ENCODE peak calls at places on chromosomes 6 and 20, in four cellular contexts. D, J, G and B are unnamed samples.

GRCh38 chr6:63804381-63804956 is 168.9 kb downstream of the PHF3 start:
- DNase-seq in D (no peak), J (no peak), G (no peak), B (peak)

GRCh38 chr6:36833182-36833789 is 6.0 kb downstream of the CPNE5 start:
- DNase-seq in D (no peak), J (no peak), G (no peak), B (no peak)

GRCh38 chr20:59808729-59809381 is 124.6 kb downstream of the SYCP2 start:
- DNase-seq in D (peak), J (no peak), G (no peak), B (peak)

GRCh38 chr6:30682181-30683117 is 4.0 kb downstream of the PPP1R18 start:
- DNase-seq in D (no peak), J (peak), G (peak), B (peak)

GRCh38 chr6:96814581-96814980 is 22.7 kb downstream of the GPR63 start:
- DNase-seq in D (no peak), J (no peak), G (no peak), B (no peak)

GRCh38 chr20:46507760-46508407 is 5.5 kb downstream of the ZNF334 start:
- DNase-seq in D (no peak), J (no peak), G (no peak), B (no peak)

GRCh38 chr6:67393356-67393755 is 1241.7 kb upstream of the ADGRB3 start:
- DNase-seq in D (no peak), J (no peak), G (no peak), B (no peak)

GRCh38 chr6:72950114-72950860 is 275.0 kb downstream of the KHDC1L start:
- DNase-seq in D (no peak), J (no peak), G (peak), B (no peak)

GRCh38 chr6:622462-622861 is 34.4 kb downstream of the HUS1B start:
- DNase-seq in D (no peak), J (no peak), G (no peak), B (no peak)

GRCh38 chr6:35363293-35363750 is 21.0 kb downstream of the PPARD start:
- DNase-seq in D (no peak), J (peak), G (no peak), B (peak)

GRCh38 chr6:88481519-88481918 is 315.4 kb upstream of the CNR1 start:
- DNase-seq in D (no peak), J (no peak), G (no peak), B (no peak)

GRCh38 chr6:74420221-74420620 is 724.2 kb downstream of the CD109 start:
- DNase-seq in D (no peak), J (no peak), G (peak), B (no peak)

GRCh38 chr6:139940741-139941712 is 566.6 kb upstream of the CITED2 start:
- DNase-seq in D (no peak), J (no peak), G (no peak), B (no peak)

GRCh38 chr6:118122161-118122560 is 215.1 kb downstream of the SLC35F1 start:
- DNase-seq in D (no peak), J (no peak), G (no peak), B (no peak)

GRCh38 chr6:92667843-92668242 is 751.5 kb downstream of the EPHA7 start:
- DNase-seq in D (no peak), J (no peak), G (no peak), B (no peak)

GRCh38 chr6:44543664-44544063 is 156.2 kb downstream of the CDC5L start:
- DNase-seq in D (no peak), J (no peak), G (no peak), B (no peak)

GRCh38 chr6:77926198-77926752 is 273.4 kb downstream of the MEI4 start:
- DNase-seq in D (no peak), J (no peak), G (peak), B (no peak)

GRCh38 chr6:56245903-56246351 is 1.5 kb downstream of the COL21A1 start:
- DNase-seq in D (no peak), J (no peak), G (no peak), B (no peak)

DNA sequence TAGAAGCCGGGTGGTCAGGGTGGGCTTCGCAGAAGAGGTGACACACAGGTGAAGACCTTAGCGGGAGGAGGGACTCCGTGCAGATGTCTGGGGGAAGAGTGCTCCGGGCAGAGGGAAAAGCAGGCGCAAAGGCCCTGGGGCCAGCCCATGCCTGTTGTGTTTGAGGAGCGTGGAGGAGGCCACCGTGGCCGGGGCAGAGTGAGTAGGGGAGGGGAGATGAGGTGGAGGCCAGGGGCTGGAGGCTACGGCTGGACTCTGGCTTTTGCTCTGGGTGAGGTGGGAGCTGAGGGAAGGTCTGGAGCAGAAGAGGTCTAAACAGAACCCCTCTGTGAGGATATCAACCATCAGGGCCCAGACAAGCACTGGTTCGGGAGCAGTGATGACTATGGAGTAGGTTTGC is 244.0 kb downstream of the PREX1 start:
- DNase-seq in D (no peak), J (no peak), G (no peak), B (no peak)
- TF ChIP-seq RFX5 in D (no peak), J (no peak), G (no peak), B (no peak)

DNA sequence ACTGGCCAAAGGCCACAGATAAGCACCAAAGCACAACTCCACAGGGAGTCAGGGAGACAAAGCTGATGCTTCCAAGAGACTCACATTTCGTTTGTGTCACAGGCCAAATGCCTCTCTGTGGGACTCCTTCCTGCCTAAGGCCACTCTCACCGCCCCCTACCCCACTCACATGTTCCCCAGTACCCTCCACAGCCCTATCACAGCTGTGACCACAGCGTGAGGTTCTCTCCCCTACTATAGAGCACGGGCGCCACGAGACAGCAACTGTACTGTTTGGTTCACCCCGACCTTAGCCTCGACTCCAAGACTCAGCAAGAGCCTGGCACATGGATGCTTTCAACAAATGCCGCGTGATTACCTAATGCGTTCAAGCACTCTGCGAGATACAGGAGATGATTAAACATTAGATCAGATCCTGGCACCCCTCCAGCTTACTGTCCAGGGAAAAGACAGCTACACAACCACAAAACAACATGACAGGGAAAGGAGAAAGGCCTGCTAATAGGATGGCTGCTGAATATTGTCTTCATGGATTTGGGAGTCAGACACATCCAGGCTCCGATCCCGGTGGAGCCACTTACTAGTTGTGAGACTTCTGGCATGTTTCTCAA is 105.5 kb downstream of the AGPAT4 start:
- DNase-seq in D (no peak), J (no peak), G (no peak), B (peak)
- H3K9ac ChIP-seq in D (no peak), J (peak), G (no peak), B (no peak)

GRCh38 chr20:12610871-12611270 is 397.9 kb upstream of the SPTLC3 start:
- DNase-seq in D (no peak), J (no peak), G (no peak), B (no peak)

GRCh38 chr20:12605751-12606150 is 403.0 kb upstream of the SPTLC3 start:
- DNase-seq in D (no peak), J (no peak), G (no peak), B (no peak)
- TF ChIP-seq YY1 in D (no peak), J (no peak), G (no peak), B (no peak)

GRCh38 chr6:9948600-9949138 is 466.2 kb downstream of the TFAP2A start:
- DNase-seq in D (no peak), J (no peak), G (no peak), B (no peak)
- TF ChIP-seq RFX5 in D (no peak), J (no peak), G (no peak), B (no peak)

GRCh38 chr6:14754636-14755513 is 491.0 kb upstream of the JARID2 start:
- DNase-seq in D (no peak), J (no peak), G (no peak), B (no peak)
- H3K9ac ChIP-seq in D (no peak), J (no peak), G (no peak), B (no peak)

DNA sequence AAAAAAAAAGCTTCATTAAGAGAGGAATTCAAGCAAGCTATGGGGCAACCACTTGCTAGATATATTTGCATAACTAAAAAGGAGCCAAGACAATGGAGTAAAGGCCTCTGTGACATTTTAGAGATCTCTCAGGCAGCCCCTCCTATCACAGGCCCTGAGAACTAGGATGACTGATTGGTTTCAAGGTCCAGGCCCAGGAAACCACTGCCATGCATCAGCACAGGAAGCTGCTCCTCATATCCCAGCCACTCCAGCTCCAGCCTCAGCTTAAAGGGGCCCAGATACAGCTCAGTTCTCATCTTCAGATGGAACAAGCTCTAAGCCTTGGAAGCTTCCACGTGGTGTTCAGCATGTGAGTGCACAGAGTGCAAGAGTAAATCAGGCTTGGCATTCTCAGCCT is 21.1 kb upstream of the THBS2 start:
- DNase-seq in D (no peak), J (no peak), G (no peak), B (no peak)
- TF ChIP-seq YY1 in D (no peak), J (no peak), G (no peak), B (no peak)

GRCh38 chr20:49659096-49659495 is 54.6 kb downstream of the B4GALT5 start:
- DNase-seq in D (no peak), J (no peak), G (no peak), B (no peak)

GRCh38 chr20:49660912-49661311 is 52.8 kb downstream of the B4GALT5 start:
- DNase-seq in D (no peak), J (no peak), G (no peak), B (no peak)

GRCh38 chr20:49663112-49663511 is 50.6 kb downstream of the B4GALT5 start:
- DNase-seq in D (no peak), J (no peak), G (no peak), B (no peak)

GRCh38 chr20:49664914-49665313 is 48.8 kb downstream of the B4GALT5 start:
- DNase-seq in D (no peak), J (no peak), G (no peak), B (no peak)

GRCh38 chr20:49661560-49662329 is 51.9 kb downstream of the B4GALT5 start:
- DNase-seq in D (no peak), J (no peak), G (peak), B (no peak)
- TF ChIP-seq RFX5 in D (no peak), J (no peak), G (no peak), B (no peak)

GRCh38 chr6:82910394-82910793 is 155.2 kb downstream of the UBE3D start:
- DNase-seq in D (no peak), J (no peak), G (no peak), B (no peak)

GRCh38 chr6:82906951-82907350 is 158.7 kb downstream of the UBE3D start:
- DNase-seq in D (no peak), J (no peak), G (no peak), B (no peak)

GRCh38 chr6:82910818-82911217 is 154.8 kb downstream of the UBE3D start:
- DNase-seq in D (no peak), J (no peak), G (no peak), B (no peak)

GRCh38 chr6:82909551-82909950 is 156.1 kb downstream of the UBE3D start:
- DNase-seq in D (no peak), J (no peak), G (no peak), B (no peak)

DNA sequence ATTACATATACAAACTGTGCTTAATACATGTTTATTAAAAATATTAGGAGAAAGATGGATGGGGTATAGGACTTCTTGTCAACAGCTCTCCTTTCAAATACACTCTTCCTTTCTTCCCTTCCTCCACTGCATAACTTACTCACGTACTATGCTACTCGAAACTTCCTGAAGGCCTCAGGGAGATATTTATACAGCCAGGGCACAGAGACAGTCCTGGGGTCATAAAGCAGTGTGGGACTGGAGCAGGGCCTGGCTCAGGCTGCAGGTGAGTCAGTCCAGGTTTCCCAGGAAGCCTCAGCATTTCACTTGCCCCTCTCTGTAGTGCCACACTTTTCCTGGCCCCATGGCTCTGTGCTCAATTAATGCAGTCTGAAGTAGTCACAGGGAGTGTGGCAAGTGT is 157.0 kb downstream of the UBE3D start:
- DNase-seq in D (no peak), J (no peak), G (no peak), B (no peak)
- H3K9ac ChIP-seq in D (no peak), J (no peak), G (no peak), B (no peak)